ENCODE peak calls at places on chromosomes 4 and X, in ten cellular contexts. G is naive thymus-derived CD4-positive, alpha-beta T cell; I is ascending aorta; N is tibial nerve; D is GM06990; K is upper lobe of right lung; X is K562; S is fibroblast of lung; M is ovary; Q is A673. U is an unnamed sample. For H3K36me3, the result is how much of the 10 kb centered on the place peaks cover.

GRCh38 chr4:152063301-152064235 is 302.8 kb upstream of the GATB start:
- DNase-seq in K (no peak), X (no peak), N (no peak), G (peak), S (no peak), D (no peak), I (no peak), M (no peak), Q (peak), U (no peak)

GRCh38 chr4:38177792-38178665 is 217.8 kb downstream of the PTTG2 start:
- DNase-seq in G (peak), M (peak), S (peak), Q (no peak), I (peak), D (no peak), K (peak), X (peak), N (peak), U (no peak)

GRCh38 chrX:20514358-20514757 is 247.6 kb upstream of the RPS6KA3 start:
- DNase-seq in Q (peak), I (no peak), D (no peak), K (no peak), S (peak), N (no peak), G (no peak), X (no peak), M (no peak), U (no peak)

GRCh38 chrX:362351-362750 is 24.4 kb downstream of the PPP2R3B start:
- DNase-seq in X (no peak), N (no peak), K (peak), S (no peak), I (no peak), G (no peak), D (no peak), M (peak), Q (no peak), U (no peak)

GRCh38 chr4:114161809-114162208 is 182.4 kb upstream of the ARSJ start:
- DNase-seq in S (no peak), I (no peak), D (no peak), Q (no peak), X (no peak), M (no peak), N (no peak), K (no peak), G (no peak), U (no peak)

GRCh38 chr4:128282516-128282915 is 5.1 kb downstream of the PGRMC2 start:
- DNase-seq in N (no peak), M (no peak), S (no peak), D (no peak), G (no peak), X (no peak), K (no peak), I (no peak), Q (no peak), U (no peak)

GRCh38 chrX:17656035-17656418 is 81.3 kb upstream of the SCML1 start:
- DNase-seq in Q (no peak), M (peak), S (no peak), I (no peak), X (no peak), K (no peak), N (no peak), D (no peak), G (no peak), U (no peak)

GRCh38 chrX:56726609-56727008 is 2.4 kb upstream of the NBDY start:
- DNase-seq in Q (peak), S (peak), X (peak), M (no peak), G (peak), I (no peak), K (no peak), D (no peak), N (peak), U (no peak)

GRCh38 chrX:28848707-28849106 is 261.5 kb downstream of the IL1RAPL1 start:
- DNase-seq in N (no peak), M (no peak), S (no peak), K (no peak), I (no peak), D (no peak), X (no peak), Q (no peak), G (no peak), U (no peak)

GRCh38 chr4:94484818-94485217 is 33.1 kb downstream of the PDLIM5 start:
- DNase-seq in M (no peak), S (no peak), N (no peak), D (no peak), G (no peak), Q (no peak), K (no peak), X (peak), I (no peak), U (no peak)

GRCh38 chr4:107734120-107734519 is 14.1 kb upstream of the PAPSS1 start:
- DNase-seq in D (no peak), G (no peak), S (no peak), Q (peak), K (no peak), M (no peak), N (no peak), I (no peak), X (peak), U (no peak)

GRCh38 chr4:4590496-4590895 is 48.6 kb upstream of the STX18 start:
- DNase-seq in S (peak), D (no peak), X (no peak), Q (no peak), N (no peak), K (no peak), I (no peak), G (no peak), M (no peak), U (no peak)

GRCh38 chrX:22186165-22186564 is 86.5 kb upstream of the CBLL2 start:
- DNase-seq in K (no peak), N (no peak), D (no peak), G (no peak), S (no peak), X (no peak), Q (no peak), M (no peak), I (no peak), U (no peak)

GRCh38 chr4:3283916-3284315 is 8.9 kb upstream of the RGS12 start:
- DNase-seq in X (no peak), M (no peak), N (no peak), Q (peak), D (no peak), K (no peak), I (no peak), S (no peak), G (no peak), U (no peak)

GRCh38 chr4:19030536-19030935 is 1009.0 kb upstream of the LCORL start:
- DNase-seq in M (no peak), S (no peak), N (no peak), K (no peak), G (no peak), Q (no peak), I (no peak), D (no peak), X (no peak), U (no peak)

GRCh38 chr4:56187601-56188177 is 199.6 kb downstream of the AASDH start:
- DNase-seq in Q (no peak), G (no peak), N (no peak), X (no peak), S (no peak), D (no peak), M (no peak), I (no peak), K (no peak), U (no peak)

GRCh38 chrX:28042260-28042659 is 61.0 kb upstream of the DCAF8L1 start:
- DNase-seq in K (no peak), N (no peak), G (no peak), D (no peak), S (no peak), X (no peak), Q (no peak), I (no peak), M (no peak), U (no peak)

GRCh38 chr4:2792711-2793577 is at the start of gene SH3BP2:
- DNase-seq in I (peak), N (peak), X (peak), K (peak), M (peak), G (no peak), Q (peak), D (peak), S (peak), U (no peak)

GRCh38 chr4:76996445-76996844 is 46.9 kb downstream of the SEPTIN11 start:
- DNase-seq in G (no peak), I (no peak), Q (no peak), X (no peak), K (no peak), N (no peak), D (no peak), M (no peak), S (no peak), U (no peak)

GRCh38 chr4:17619416-17620105 is 5.1 kb downstream of the MED28 start:
- DNase-seq in N (no peak), K (no peak), Q (no peak), M (no peak), X (no peak), I (no peak), G (no peak), D (no peak), S (peak), U (no peak)

DNA sequence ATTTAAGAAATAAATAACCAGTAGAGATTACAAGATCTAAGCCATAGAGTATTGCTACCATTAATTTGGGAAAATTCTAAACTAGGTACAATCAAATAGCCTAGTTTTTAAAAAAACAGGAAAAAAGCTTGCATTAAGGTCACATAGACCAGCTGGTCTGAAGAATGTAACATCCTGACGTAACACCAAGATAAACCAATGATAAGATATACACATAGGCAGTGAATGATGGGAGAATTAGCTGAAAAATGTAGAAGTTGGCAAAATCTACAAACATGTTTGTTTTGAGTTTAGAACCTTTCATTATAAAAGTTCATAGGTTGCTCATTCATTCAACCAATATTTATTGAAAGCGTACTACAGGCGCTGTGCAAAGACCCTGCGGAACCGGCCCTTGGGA is 120.0 kb downstream of the SH3RF1 start:
- DNase-seq in X (no peak), S (peak), G (no peak), Q (no peak), K (no peak), I (no peak), D (no peak), N (no peak), M (no peak), U (no peak)
- H3K36me3 ChIP-seq in X (under half), S (under half), G (under half), Q (under half), K (under half), I (under half), D (under half), N (under half), M (under half), U (under half)

GRCh38 chr4:145735777-145736176 is 55.8 kb downstream of the C4orf51 start:
- DNase-seq in I (no peak), N (no peak), Q (no peak), S (no peak), K (no peak), X (no peak), D (no peak), G (no peak), M (no peak), U (no peak)
- H3K4me3 ChIP-seq in I (no peak), N (no peak), Q (no peak), S (no peak), K (no peak), X (no peak), D (no peak), G (no peak), M (no peak), U (no peak)

GRCh38 chr4:88075336-88075735 is 67.9 kb downstream of the PKD2 start:
- DNase-seq in X (no peak), G (no peak), N (no peak), S (no peak), Q (no peak), M (no peak), K (no peak), D (no peak), I (no peak), U (no peak)
- H3K36me3 ChIP-seq in X (under half), G (under half), N (under half), S (under half), Q (under half), M (under half), K (half or more), D (under half), I (half or more), U (under half)

DNA sequence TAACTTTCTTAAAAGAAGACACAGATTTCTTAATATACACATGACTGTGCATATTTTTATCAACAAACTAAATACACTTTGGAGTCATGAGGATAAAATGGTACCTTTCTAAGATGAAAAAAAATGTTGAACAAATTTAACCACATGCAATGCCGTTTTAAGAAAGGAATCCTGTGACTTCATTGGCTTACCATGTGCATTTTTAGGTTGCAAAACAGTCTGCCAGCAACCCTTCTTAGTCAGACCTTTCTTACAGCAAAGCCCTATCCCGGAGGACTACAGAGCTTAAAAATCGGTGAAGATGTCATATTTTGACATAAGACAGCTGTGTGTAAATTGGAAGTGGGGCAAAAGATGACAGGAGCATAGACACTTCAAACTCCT is 51.6 kb downstream of the GASK1B start:
- DNase-seq in I (peak), K (no peak), M (no peak), N (peak), D (no peak), S (peak), Q (no peak), G (no peak), X (no peak), U (no peak)
- H3K4me3 ChIP-seq in I (no peak), K (no peak), M (no peak), N (peak), D (no peak), S (no peak), Q (no peak), G (no peak), X (no peak), U (no peak)

GRCh38 chr4:183333983-183334382 is 11.8 kb upstream of the CLDN24 start:
- DNase-seq in M (no peak), X (no peak), N (no peak), K (no peak), D (no peak), S (no peak), Q (peak), G (no peak), I (peak), U (no peak)

GRCh38 chr4:183335369-183335940 is 13.2 kb upstream of the CLDN24 start:
- DNase-seq in G (no peak), Q (peak), X (no peak), I (peak), M (no peak), K (peak), S (peak), N (no peak), D (no peak), U (no peak)

GRCh38 chr4:183332447-183332846 is 10.2 kb upstream of the CLDN24 start:
- DNase-seq in X (no peak), N (no peak), D (no peak), M (no peak), K (no peak), G (no peak), I (peak), Q (no peak), S (no peak), U (no peak)

GRCh38 chr4:183330841-183331240 is 8.6 kb upstream of the CLDN24 start:
- DNase-seq in G (no peak), I (no peak), K (no peak), Q (no peak), N (no peak), D (no peak), S (no peak), M (no peak), X (no peak), U (no peak)

GRCh38 chr4:183333202-183333601 is 11.0 kb upstream of the CLDN24 start:
- DNase-seq in D (no peak), Q (no peak), N (no peak), S (no peak), G (no peak), I (peak), X (no peak), M (no peak), K (no peak), U (no peak)
- H3K36me3 ChIP-seq in D (under half), Q (under half), N (under half), S (under half), G (under half), I (under half), X (under half), M (under half), K (under half), U (under half)

GRCh38 chr4:6201580-6202091 is 1.3 kb upstream of the JAKMIP1 start:
- DNase-seq in I (peak), K (no peak), S (no peak), N (no peak), D (peak), G (no peak), X (no peak), Q (no peak), M (no peak), U (no peak)

GRCh38 chr4:6200922-6201362 is 593 bp upstream of the JAKMIP1 start:
- DNase-seq in G (no peak), D (peak), X (no peak), N (no peak), S (no peak), K (no peak), M (no peak), I (peak), Q (no peak), U (no peak)

GRCh38 chr4:6199344-6199921 is 916 bp downstream of the JAKMIP1 start:
- DNase-seq in X (no peak), K (no peak), Q (no peak), D (peak), N (no peak), S (no peak), I (peak), M (no peak), G (no peak), U (no peak)

GRCh38 chr4:6198768-6199343 is 1.5 kb downstream of the JAKMIP1 start:
- DNase-seq in M (peak), K (no peak), S (peak), G (no peak), N (no peak), I (peak), D (no peak), X (no peak), Q (no peak), U (no peak)

DNA sequence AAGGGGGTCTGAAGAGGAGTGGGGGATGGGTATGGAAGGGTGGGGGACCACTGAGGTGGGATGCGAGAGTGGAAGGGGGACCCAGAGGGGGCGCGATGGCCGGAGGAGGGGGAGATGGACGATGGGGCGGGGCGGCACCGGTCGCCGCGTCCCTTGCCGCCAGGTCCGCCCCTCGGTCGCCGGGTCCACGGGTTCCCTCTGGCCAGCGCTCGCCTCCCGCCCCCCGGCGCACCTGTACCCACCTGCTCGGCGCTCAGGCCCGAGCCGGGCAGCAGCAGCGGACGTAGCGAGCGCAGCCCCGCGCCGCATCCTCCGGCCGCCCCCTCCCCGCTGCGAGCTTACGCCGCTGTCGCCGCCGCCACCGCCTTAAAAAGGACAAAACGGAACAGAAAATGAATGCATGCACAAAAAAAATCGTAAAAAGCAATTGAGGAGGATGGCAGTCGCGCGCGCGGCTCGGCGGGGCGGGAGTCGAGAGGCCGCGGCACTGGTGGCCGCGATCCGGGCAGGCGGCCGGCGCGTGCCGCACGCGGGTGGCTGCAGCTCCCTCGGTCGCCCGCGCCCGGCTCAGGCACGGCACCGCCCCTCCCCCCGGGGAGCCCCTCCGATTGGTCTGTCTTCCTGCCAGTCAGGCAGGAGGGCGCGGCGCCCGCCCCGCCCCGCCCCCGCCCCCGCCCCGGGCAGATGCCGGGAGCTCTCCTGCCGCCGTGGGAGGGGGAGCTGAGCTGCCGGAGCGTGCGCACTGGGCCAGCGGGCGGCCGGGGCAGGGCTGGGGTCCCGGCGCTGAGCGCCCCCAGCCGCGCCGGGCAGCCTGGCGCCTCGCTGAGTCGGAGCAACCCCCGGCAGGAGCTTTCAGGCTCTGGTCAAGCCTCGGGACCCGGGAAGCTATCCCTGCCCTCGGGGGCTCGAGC is at the start of gene JAKMIP1:
- DNase-seq in D (peak), I (no peak), M (peak), X (peak), S (peak), G (peak), Q (peak), K (peak), N (peak), U (no peak)
- H3K4me3 ChIP-seq in D (peak), I (peak), M (peak), X (peak), S (no peak), G (peak), Q (peak), K (peak), N (no peak), U (peak)

GRCh38 chr4:7818676-7819041 is 121.0 kb downstream of the AFAP1 start:
- DNase-seq in I (no peak), K (no peak), N (no peak), Q (no peak), X (no peak), M (no peak), D (no peak), S (no peak), G (no peak), U (no peak)
- H3K36me3 ChIP-seq in I (under half), K (under half), N (under half), Q (under half), X (under half), M (under half), D (under half), S (under half), G (under half), U (under half)

U was measured in SK-N-MC.